ENCODE peak calls at places on chromosomes 4 and X, in six cellular contexts. Q, Z, P, M, S and C are unnamed samples.

GRCh38 chrX:40579880-40580536 is 762 bp upstream of the ATP6AP2 start:
- DNase-seq in Q (no peak), Z (no peak), P (no peak), M (no peak), S (no peak), C (no peak)

GRCh38 chr4:123452585-123452984 is 56.0 kb downstream of the SPRY1 start:
- DNase-seq in Q (peak; percentile 70), Z (no peak), P (peak; percentile 6), M (peak; percentile 59), S (peak; percentile 90), C (peak; percentile 31)

GRCh38 chr4:186067757-186068385 is 1.1 kb upstream of the TLR3 start:
- DNase-seq in Q (peak; percentile 71), Z (peak; percentile 4), P (peak; percentile 28), M (peak; percentile 66), S (peak; percentile 56), C (no peak)

GRCh38 chr4:42442601-42443000 is 45.3 kb downstream of the SHISA3 start:
- DNase-seq in Q (no peak), Z (no peak), P (no peak), M (no peak), S (no peak), C (no peak)

GRCh38 chr4:178165251-178165650 is 723.0 kb upstream of the AGA start:
- DNase-seq in Q (no peak), Z (no peak), P (no peak), M (no peak), S (peak; percentile 23), C (no peak)

GRCh38 chr4:107666134-107666533 is 53.9 kb downstream of the PAPSS1 start:
- DNase-seq in Q (no peak), Z (no peak), P (no peak), M (no peak), S (no peak), C (peak; percentile 23)

GRCh38 chr4:21953653-21954052 is 5.1 kb upstream of the KCNIP4 start:
- DNase-seq in Q (no peak), Z (no peak), P (no peak), M (no peak), S (no peak), C (no peak)

GRCh38 chrX:9231491-9231890 is 197.6 kb upstream of the FAM9B start:
- DNase-seq in Q (no peak), Z (no peak), P (no peak), M (no peak), S (peak; percentile 13), C (no peak)

GRCh38 chr4:118898221-118898620 is 9.6 kb downstream of the SYNPO2 start:
- DNase-seq in Q (no peak), Z (no peak), P (no peak), M (no peak), S (no peak), C (no peak)

GRCh38 chrX:134139090-134139489 is 97.9 kb upstream of the CCDC160 start:
- DNase-seq in Q (no peak), Z (no peak), P (no peak), M (no peak), S (no peak), C (no peak)

GRCh38 chrX:23803931-23804381 is 21.0 kb downstream of the SAT1 start:
- DNase-seq in Q (peak; percentile 45), Z (no peak), P (no peak), M (peak; percentile 67), S (peak; percentile 83), C (no peak)

GRCh38 chr4:6180841-6181631 is 19.3 kb downstream of the JAKMIP1 start:
- DNase-seq in Q (no peak), Z (no peak), P (no peak), M (no peak), S (no peak), C (no peak)

GRCh38 chrX:23898412-23898959 is 9.3 kb downstream of the APOO start:
- DNase-seq in Q (no peak), Z (no peak), P (no peak), M (no peak), S (peak; percentile 66), C (no peak)